ENCODE peak calls at places on chromosome X, in five cellular contexts. B is lower leg skin, N is Peyer's patch, L is endothelial cell of umbilical vein, H is uterus. Z is an unnamed sample.

GRCh38 chrX:44483965-44484606 is 58.6 kb downstream of the FUNDC1 start:
- DNase-seq in B (no peak), N (no peak), L (no peak), H (no peak), Z (no peak)

GRCh38 chrX:68462653-68463052 is 29.4 kb upstream of the OPHN1 start:
- DNase-seq in B (no peak), N (no peak), L (peak), H (no peak), Z (no peak)

GRCh38 chrX:30831082-30831481 is 58.0 kb downstream of the TAB3 start:
- DNase-seq in B (no peak), N (no peak), L (no peak), H (no peak), Z (no peak)

GRCh38 chrX:1386338-1387127 is 5.4 kb downstream of the SLC25A6 start:
- DNase-seq in B (peak), N (peak), L (no peak), H (no peak), Z (peak)

GRCh38 chrX:7110821-7111276 is 36.7 kb upstream of the STS start:
- DNase-seq in B (no peak), N (no peak), L (no peak), H (no peak), Z (no peak)

GRCh38 chrX:111270339-111270738 is at the start of gene CAPN6:
- DNase-seq in B (no peak), N (no peak), L (no peak), H (peak), Z (peak)

GRCh38 chrX:63441717-63442116 is 90.6 kb upstream of the SPIN4 start:
- DNase-seq in B (no peak), N (no peak), L (no peak), H (no peak), Z (no peak)

GRCh38 chrX:144334577-144334976 is 450.7 kb downstream of the UBE2NL start:
- DNase-seq in B (no peak), N (no peak), L (no peak), H (no peak), Z (no peak)

GRCh38 chrX:17860811-17861495 is at the start of gene RAI2:
- DNase-seq in B (no peak), N (peak), L (no peak), H (peak), Z (peak)

DNA sequence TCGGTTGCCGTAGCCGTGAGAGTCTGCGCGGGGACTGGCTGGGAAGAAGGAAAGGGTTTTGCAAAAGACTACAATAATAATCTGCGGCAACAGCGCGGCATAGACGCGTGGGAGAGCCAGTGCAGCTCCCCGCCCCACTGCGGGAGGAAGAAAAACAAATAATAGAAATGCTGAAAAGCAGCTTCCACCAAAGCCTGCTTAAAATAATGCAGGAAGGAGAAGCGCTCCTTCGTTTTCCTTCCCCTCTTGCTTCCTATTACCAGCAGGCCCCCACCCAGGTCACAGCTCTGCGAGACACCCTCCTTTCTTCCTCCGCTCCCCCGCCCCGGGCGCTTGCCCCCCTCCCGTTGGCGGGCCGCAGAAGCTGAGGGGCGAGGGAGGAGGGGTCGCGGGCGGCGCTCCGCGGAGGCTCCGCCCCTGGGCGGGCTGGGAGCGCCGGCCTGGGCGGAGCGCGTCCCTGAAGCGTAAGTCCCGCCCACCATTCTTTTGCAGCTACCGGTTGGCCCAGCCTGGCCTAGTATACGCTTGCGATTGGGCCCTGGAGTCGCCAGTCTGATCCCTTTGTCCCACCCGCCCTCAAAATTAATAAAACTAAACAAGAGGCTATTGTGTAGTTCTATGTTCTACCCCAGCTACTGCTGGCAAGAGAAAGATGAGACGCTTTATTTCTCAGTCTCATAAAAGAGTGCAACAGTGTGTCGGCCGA is 636 bp upstream of the AMOT start:
- DNase-seq in B (peak), N (peak), L (peak), H (peak), Z (peak)
- TF ChIP-seq POLR2A in B (no peak), N (peak), L (no peak), H (no peak), Z (no peak)

DNA sequence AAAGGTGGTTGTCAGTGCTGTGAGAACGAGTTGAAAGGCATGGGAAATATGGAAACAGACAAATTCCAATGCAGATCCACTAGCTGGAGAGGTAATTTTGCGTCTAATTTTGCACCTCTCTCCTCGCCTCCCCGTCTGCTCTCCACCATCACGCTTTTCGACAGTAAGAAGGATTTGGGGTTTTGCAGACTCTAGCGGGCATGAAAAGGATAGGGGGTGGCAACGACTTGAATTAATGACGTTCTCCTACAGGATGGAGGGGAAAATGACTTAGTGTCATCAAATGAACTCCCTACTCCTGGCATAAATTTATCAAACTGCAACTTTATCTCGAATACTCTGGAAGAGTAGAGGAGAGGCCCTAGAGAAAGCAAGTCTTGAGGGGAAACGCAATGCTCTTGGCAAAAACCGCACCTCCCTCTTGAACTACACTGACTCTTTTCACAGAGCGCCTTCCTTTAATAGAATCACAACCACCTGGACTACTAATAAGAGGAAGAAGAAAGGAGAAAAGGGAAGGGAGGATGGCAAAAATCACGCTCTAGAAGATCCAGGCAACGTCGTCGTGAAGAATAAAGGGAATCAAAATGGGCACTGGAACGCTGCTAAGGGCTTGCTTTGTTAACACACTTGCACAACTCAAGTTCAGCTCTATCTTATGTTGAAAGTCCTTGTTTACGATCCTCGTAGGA is 876 bp upstream of the SLITRK2 start:
- DNase-seq in B (no peak), N (no peak), L (no peak), H (no peak), Z (no peak)
- H3K4me3 ChIP-seq in B (no peak), N (no peak), L (no peak), H (no peak), Z (peak)

DNA sequence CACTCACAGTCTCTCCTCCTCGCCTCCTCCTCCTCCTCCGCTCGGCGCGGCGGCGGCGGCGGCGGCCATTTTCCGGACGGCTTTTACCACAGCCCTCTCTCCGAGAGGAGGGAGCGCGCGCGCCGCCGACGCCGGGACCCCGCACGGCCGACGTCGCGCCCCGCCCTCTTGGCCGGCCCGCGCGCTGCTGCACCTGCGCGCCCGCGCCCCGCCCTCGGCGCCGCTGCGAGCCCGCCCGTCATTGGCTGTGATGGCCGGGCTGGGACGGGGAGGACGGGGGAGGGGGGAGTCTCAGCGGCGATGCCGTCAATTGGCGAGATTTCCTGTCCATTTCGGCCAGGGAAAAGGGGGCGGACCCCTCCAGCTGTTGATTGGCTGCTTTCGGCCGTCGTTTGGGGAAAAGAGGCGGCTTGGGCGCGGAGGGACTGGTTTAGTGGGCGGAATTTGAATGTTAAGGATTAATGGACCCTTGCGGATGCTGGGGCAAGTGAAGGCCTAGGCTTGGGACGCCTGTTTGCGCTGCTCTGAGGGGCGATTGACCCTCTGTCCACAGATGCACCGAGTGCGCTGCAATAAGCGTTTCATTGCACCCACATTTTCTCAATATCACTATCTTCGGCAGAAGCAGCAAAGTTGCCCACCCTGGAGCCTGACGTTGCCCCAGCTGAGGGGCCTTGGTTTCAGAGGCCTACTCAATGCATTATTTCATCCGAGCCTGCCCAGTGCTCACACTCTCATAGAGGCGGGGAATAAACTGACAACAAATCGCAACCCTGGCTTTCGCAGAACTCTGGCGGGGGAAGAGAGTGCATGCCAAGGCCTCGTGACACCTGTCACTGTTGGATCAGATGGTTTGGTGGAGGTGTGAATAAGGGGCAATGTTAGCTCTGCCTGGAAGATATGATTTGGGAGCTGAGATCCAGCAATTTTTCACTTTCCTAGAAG is at the start of gene MECP2:
- DNase-seq in B (peak), N (peak), L (peak), H (peak), Z (peak)
- TF ChIP-seq POLR2A in B (no peak), N (no peak), L (no peak), H (peak), Z (no peak)

DNA sequence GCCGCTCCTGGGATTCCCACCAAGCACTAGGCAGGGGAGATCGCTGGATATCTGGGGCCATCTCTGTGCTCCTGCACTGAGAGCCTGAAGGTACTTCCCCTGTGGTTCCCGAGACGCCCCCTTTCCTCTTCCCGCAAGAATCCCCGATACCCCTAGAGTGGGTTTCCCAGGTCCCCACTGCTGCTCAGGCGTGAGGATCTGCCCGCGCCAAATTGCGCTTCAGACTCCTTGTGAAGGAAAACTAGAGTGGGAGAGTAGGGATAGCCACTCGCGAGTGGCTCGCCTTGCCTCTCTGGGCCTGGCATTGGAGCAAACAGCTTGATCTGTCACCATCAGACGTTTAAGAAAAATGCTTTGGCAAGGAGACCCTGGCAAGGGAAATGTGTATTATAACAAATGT is 1.5 kb downstream of the IL1RAPL2 start:
- DNase-seq in B (no peak), N (no peak), L (no peak), H (no peak), Z (no peak)
- H3K4me3 ChIP-seq in B (no peak), N (no peak), L (no peak), H (no peak), Z (peak)

DNA sequence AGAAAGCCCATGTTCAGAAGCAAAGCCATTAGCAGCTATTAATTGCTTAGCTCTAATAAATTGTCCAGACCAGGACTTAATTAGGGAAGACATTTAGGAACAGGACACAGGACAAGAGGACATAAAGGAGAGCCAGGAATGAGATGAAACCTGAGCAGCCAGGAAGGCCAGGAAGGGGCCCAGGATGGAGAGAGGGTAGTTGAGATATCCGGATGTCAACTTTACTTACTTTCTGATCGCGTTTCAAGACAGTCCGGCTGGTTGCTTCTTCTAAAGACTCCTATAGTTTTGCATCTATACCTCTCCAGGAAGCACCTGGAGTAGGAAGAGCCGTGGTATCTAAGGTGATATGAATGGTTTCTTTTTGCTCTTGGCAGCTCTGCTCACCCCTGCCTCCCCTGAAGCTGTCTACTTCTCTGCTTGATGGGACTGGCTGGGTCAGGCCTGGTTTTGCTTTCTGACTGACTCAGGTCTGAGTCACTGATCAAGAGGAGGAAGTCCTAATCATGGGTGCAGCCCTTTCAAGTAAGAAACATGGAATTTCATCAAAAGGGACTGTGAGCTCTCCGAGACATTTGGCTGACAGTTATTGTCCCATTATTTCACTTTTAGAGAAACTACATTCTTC is 733.3 kb downstream of the RPA4 start:
- DNase-seq in B (no peak), N (peak), L (peak), H (no peak), Z (no peak)
- TF ChIP-seq POLR2A in B (no peak), N (no peak), L (no peak), H (no peak), Z (no peak)

Z was measured in suprapubic skin.